ENCODE peak calls at places on chromosome X, in nine cellular contexts. P is fibroblast of the aortic adventitia, X is fibroblast of lung, N is transverse colon, E is choroid plexus epithelial cell, U is astrocyte of the spinal cord, L is RWPE2, H is brain microvascular endothelial cell, B is upper lobe of right lung. W is an unnamed sample.
A peak's percentile ranks its signal among the peaks of the same experiment; 100 is the strongest.

GRCh38 chrX:25277574-25277973 is 261.8 kb upstream of the ARX start:
- DNase-seq in L (no peak), P (no peak), X (no peak), B (no peak), N (no peak), E (no peak), H (no peak), U (no peak), W (no peak)

GRCh38 chrX:10055430-10055829 is 88.3 kb downstream of the CLDN34 start:
- DNase-seq in U (no peak), B (no peak), L (no peak), P (no peak), H (no peak), E (no peak), X (no peak), N (no peak), W (no peak)

GRCh38 chrX:154030266-154030665 is 10.6 kb upstream of the IRAK1 start:
- DNase-seq in P (no peak), X (no peak), E (no peak), N (no peak), B (no peak), L (no peak), U (no peak), H (no peak), W (no peak)

GRCh38 chrX:134569306-134569705 is 89.0 kb downstream of the PLAC1 start:
- DNase-seq in E (no peak), B (no peak), H (no peak), L (no peak), N (no peak), U (no peak), P (no peak), X (no peak), W (no peak)

GRCh38 chrX:72255864-72256263 is 17.0 kb upstream of the ERCC6L start:
- DNase-seq in L (no peak), H (no peak), P (no peak), B (no peak), E (no peak), U (no peak), N (no peak), X (no peak), W (no peak)

GRCh38 chrX:149837639-149838038 is 43.3 kb upstream of the MAGEA8 start:
- DNase-seq in L (no peak), P (no peak), B (no peak), N (no peak), X (no peak), U (no peak), E (no peak), H (no peak), W (no peak)

GRCh38 chrX:100625985-100626491 is 10.6 kb downstream of the TSPAN6 start:
- DNase-seq in U (peak; percentile 54), P (no peak), E (peak; percentile 2), X (no peak), B (no peak), H (no peak), N (no peak), L (no peak), W (peak; percentile 37)

GRCh38 chrX:9310596-9310995 is 154.3 kb upstream of the TBL1X start:
- DNase-seq in U (no peak), X (no peak), E (no peak), L (no peak), B (no peak), H (no peak), P (peak; percentile 19), N (no peak), W (peak; percentile 49)

GRCh38 chrX:113305496-113305895 is 464.9 kb upstream of the AMOT start:
- DNase-seq in L (no peak), N (no peak), H (no peak), P (peak; percentile 31), E (peak; percentile 0), B (no peak), X (peak; percentile 0), U (peak; percentile 59), W (peak; percentile 83)

DNA sequence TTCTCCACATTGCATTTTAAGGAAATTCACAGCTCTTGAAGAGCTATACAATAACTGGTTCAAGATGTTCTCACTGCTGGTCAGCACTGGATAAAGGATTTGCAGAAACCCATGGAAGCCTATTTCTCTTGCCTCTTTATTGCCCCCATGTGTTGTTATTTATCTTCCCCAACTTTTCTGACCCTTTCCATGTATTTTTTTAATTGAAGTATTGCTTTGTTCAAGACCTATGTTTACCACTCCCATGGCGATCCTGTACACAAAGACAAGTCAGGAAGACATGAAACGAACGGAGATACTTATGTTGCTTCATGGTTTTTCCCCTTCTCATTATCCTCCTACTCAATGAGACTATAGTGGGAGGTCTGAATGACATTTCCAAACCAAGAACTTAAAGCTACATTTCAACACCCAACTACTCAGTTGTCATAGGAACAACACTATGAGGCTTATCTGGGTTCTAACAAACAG is 566.4 kb upstream of the DIPK2B start:
- DNase-seq in B (no peak), U (peak; percentile 52), E (peak; percentile 71), L (no peak), P (peak; percentile 62), N (no peak), X (peak; percentile 50), H (no peak), W (peak; percentile 55)
- TF ChIP-seq CTCF in B (no peak), U (no peak), E (no peak), L (no peak), P (no peak), N (no peak), X (no peak), H (no peak), W (no peak)

GRCh38 chrX:46979340-46979739 is 67.1 kb downstream of the JADE3 start:
- DNase-seq in H (peak; percentile 26), B (no peak), E (peak; percentile 54), P (peak; percentile 81), X (peak; percentile 89), L (no peak), U (peak; percentile 73), N (no peak), W (peak; percentile 78)

DNA sequence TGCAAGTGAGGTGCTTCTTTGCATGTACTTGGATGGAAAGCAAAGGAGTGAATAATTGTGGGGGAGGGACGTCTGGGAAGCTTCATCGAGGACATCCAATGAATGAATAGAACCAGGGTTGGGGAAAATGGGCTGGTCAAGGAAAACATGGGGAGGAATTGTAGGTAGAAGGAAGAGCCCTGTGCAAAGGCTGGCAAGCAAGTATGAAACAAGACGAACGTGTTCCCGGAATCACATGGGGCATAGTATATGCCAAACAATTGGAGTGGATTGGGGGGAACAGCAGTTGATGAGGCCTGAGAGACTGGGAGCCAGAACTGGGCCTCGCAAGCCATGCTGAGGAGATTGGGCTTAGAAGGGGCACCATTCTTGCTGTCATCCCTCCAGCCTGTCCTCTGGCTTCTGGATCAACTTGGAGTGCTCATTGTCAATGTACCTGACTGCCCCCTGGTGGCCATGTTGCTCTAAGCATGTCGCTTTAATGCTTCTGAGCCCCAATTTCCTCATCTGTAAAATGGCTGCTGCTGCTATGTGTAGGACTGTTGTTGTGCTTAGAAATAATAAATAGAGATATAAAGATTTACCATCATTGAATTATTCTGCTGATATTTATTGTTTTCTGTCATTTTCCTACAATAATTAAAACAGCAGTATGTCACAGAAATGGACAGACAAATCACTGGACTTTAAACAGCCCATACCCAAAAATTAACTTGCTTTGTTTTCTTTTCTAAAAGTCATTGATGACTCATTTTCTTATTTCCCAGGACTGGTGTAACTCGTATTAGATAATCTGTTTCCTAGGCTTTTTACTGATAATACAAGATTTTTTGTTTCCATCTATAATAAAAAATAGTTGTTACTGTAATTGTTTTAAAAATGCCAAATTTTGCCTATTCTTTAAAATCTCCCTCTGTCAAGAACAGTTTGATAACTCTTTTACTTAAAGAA is 66.4 kb downstream of the JADE3 start:
- DNase-seq in E (peak; percentile 80), U (peak; percentile 73), X (peak; percentile 86), P (peak; percentile 79), N (peak; percentile 81), L (peak; percentile 31), H (peak; percentile 84), B (peak; percentile 79), W (peak; percentile 87)
- H3K4me3 ChIP-seq in E (no peak overlapping the region), U (no peak overlapping the region), X (no peak overlapping the region), P (no peak overlapping the region), N (no peak overlapping the region), L (no peak overlapping the region), H (no peak overlapping the region), B (no peak overlapping the region), W (no peak overlapping the region)

DNA sequence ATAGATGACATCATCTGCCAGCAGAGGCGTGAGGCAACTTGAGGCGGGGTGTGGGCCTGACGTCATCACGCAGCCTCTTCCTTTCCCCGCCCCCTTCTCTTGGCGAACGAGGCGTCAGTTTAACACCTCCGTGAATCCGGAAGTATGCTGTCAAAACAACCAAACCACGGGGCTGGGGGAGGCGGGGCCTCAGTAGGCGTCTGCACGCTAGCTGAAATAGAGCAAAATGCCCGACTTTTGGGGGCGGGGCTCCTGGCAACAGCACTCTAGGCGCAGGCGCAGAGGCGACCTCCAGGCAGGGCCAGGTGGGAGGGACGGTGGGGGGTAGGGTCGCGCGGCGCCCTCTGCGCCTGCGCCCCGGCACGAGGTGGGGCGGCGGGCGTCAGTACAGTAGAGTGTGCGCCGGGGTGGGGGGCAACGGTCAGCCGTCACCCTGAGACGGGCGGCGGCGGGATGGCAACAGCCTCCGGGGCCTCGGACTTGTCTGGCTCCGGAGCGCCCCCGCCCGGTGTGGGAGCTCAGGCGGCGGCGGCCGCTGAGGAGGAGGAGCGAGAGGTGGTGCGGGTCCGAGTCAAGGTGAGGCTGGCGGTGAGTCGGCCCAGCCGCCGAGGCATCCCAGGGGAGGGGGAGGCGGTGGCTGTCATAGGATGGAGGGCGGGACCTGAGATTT is at the start of gene TBC1D25:
- DNase-seq in P (peak; percentile 97), E (peak; percentile 98), U (peak; percentile 97), L (peak; percentile 95), X (peak; percentile 97), B (peak; percentile 98), N (peak; percentile 98), H (peak; percentile 96), W (peak; percentile 96)
- TF ChIP-seq CTCF in P (peak; percentile 33), E (peak; percentile 41), U (peak; percentile 43), L (peak; percentile 42), X (peak; percentile 31), B (peak; percentile 41), N (peak; percentile 44), H (peak; percentile 49), W (no peak)

GRCh38 chrX:3143043-3143799 is 102.0 kb downstream of the ARSF start:
- DNase-seq in E (no peak), P (no peak), B (no peak), L (no peak), X (no peak), H (no peak), U (no peak), N (no peak), W (no peak)
- H3K4me3 ChIP-seq in E (no peak overlapping the region), P (no peak overlapping the region), B (no peak overlapping the region), L (no peak overlapping the region), X (no peak overlapping the region), H (no peak overlapping the region), U (no peak overlapping the region), N (no peak overlapping the region), W (no peak overlapping the region)

DNA sequence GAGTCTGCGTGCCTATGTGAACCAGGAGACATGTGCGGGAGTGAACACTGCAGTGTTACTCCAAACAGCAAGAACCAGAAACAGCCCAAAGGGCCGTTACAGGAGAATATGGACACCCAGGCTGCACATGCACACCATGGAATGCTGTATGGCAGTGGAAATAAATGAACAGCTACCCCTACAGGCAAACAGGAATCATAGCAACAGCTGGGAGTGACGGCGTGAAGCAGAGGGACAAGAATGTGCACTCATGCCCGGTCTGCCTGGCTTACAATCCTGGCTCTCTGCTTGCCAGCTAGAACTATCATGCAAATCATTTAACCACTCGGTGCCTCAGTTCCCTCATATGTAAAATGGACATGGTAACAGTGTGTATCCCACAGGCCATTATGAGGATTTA is 16.6 kb downstream of the GPKOW start:
- DNase-seq in X (peak; percentile 46), U (peak; percentile 39), B (no peak), P (peak; percentile 56), E (peak; percentile 71), N (no peak), H (peak; percentile 25), L (no peak), W (peak; percentile 49)
- TF ChIP-seq CTCF in X (peak; percentile 30), U (peak; percentile 58), B (peak; percentile 40), P (peak; percentile 56), E (peak; percentile 67), N (peak; percentile 31), H (peak; percentile 66), L (no peak), W (peak; percentile 54)